ENCODE peak calls at places on chromosomes 12 and 14, in four cellular contexts. S is IMR-90, E is H1, R is H9. D is an unnamed sample.

GRCh38 chr12:111753144-111753881 is 13.4 kb upstream of the ALDH2 start:
- DNase-seq in R (peak; percentile 80), E (no peak), S (peak; percentile 61), D (peak; percentile 71)

GRCh38 chr14:102985665-102986064 is 63.2 kb downstream of the AMN start:
- DNase-seq in E (no peak), S (no peak), R (no peak), D (no peak)

GRCh38 chr12:110247340-110248095 is 33.5 kb upstream of the ATP2A2 start:
- DNase-seq in R (no peak), E (no peak), S (no peak), D (no peak)

GRCh38 chr12:4587108-4587507 is 25.1 kb downstream of the DYRK4 start:
- DNase-seq in S (no peak), R (peak; percentile 82), E (no peak), D (peak; percentile 57)

GRCh38 chr12:78793491-78793890 is 71.1 kb upstream of the SYT1 start:
- DNase-seq in S (peak; percentile 3), E (no peak), R (no peak), D (no peak)

GRCh38 chr14:79383031-79383430 is 828.3 kb downstream of the DIO2 start:
- DNase-seq in R (no peak), S (no peak), E (no peak), D (no peak)

GRCh38 chr12:112463478-112463877 is 44.7 kb downstream of the PTPN11 start:
- DNase-seq in R (no peak), S (no peak), E (no peak), D (no peak)

GRCh38 chr14:30553311-30553989 is 5.5 kb upstream of the G2E3 start:
- DNase-seq in S (peak; percentile 78), E (no peak), R (no peak), D (no peak)

GRCh38 chr14:89428556-89429196 is 11.6 kb upstream of the FOXN3 start:
- DNase-seq in S (peak; percentile 22), R (peak; percentile 64), E (no peak), D (peak; percentile 52)

GRCh38 chr14:74555476-74556050 is 56.5 kb downstream of the LTBP2 start:
- DNase-seq in E (no peak), R (no peak), S (no peak), D (no peak)

GRCh38 chr12:31727197-31727596 is 1.6 kb downstream of the AMN1 start:
- DNase-seq in S (no peak), E (no peak), R (no peak), D (no peak)

GRCh38 chr12:117231750-117232149 is 41.5 kb upstream of the FBXO21 start:
- DNase-seq in S (no peak), R (no peak), E (no peak), D (peak; percentile 36)

GRCh38 chr12:65334534-65334933 is 56.1 kb downstream of the MSRB3 start:
- DNase-seq in E (no peak), S (peak; percentile 32), R (no peak), D (no peak)

GRCh38 chr12:45828402-45828801 is 98.9 kb downstream of the ARID2 start:
- DNase-seq in S (no peak), E (no peak), R (no peak), D (no peak)

GRCh38 chr12:18074001-18074400 is 16.0 kb downstream of the RERGL start:
- DNase-seq in R (no peak), S (no peak), E (no peak), D (no peak)

GRCh38 chr14:64008016-64008415 is 155.2 kb downstream of the SYNE2 start:
- DNase-seq in E (no peak), S (no peak), R (no peak), D (no peak)

GRCh38 chr14:73467377-73467776 is 9.0 kb upstream of the NUMB start:
- DNase-seq in S (peak; percentile 59), E (no peak), R (no peak), D (no peak)

GRCh38 chr14:62694075-62694474 is 351.2 kb downstream of the KCNH5 start:
- DNase-seq in E (no peak), R (no peak), S (peak; percentile 99), D (no peak)

GRCh38 chr12:20127401-20127800 is 240.9 kb upstream of the PDE3A start:
- DNase-seq in E (no peak), S (no peak), R (no peak), D (no peak)

GRCh38 chr12:75378354-75378753 is 12.5 kb upstream of the GLIPR1L2 start:
- DNase-seq in S (peak; percentile 68), R (no peak), E (no peak), D (no peak)

GRCh38 chr12:17326649-17327048 is 720.7 kb upstream of the LMO3 start:
- DNase-seq in R (no peak), S (no peak), E (no peak), D (peak; percentile 94)

GRCh38 chr14:77457115-77457521 is 283 bp downstream of the VIPAS39 start:
- DNase-seq in E (no peak), S (peak; percentile 40), R (no peak), D (no peak)

GRCh38 chr12:26021534-26021933 is 63.1 kb downstream of the RASSF8 start:
- DNase-seq in R (no peak), E (no peak), S (no peak), D (no peak)

GRCh38 chr12:51976376-51977160 is 25.1 kb downstream of the ACVR1B start:
- DNase-seq in E (no peak), R (no peak), S (peak; percentile 50), D (peak; percentile 37)

GRCh38 chr14:78498062-78498595 is 328.0 kb downstream of the NRXN3 start:
- DNase-seq in S (no peak), E (no peak), R (no peak), D (no peak)

GRCh38 chr12:6335451-6336078 is 6.3 kb downstream of the TNFRSF1A start:
- DNase-seq in S (peak; percentile 88), R (peak; percentile 79), E (no peak), D (peak; percentile 82)

GRCh38 chr12:98397323-98398105 is 117.9 kb upstream of the TMPO start:
- DNase-seq in E (peak; percentile 64), S (peak; percentile 71), R (peak; percentile 90), D (peak; percentile 89)

GRCh38 chr12:69028941-69029729 is 96.2 kb upstream of the CPM start:
- DNase-seq in S (no peak), R (no peak), E (no peak), D (no peak)

GRCh38 chr14:32332415-32333116 is 3.5 kb downstream of the AKAP6 start:
- DNase-seq in R (no peak), S (no peak), E (no peak), D (no peak)

DNA sequence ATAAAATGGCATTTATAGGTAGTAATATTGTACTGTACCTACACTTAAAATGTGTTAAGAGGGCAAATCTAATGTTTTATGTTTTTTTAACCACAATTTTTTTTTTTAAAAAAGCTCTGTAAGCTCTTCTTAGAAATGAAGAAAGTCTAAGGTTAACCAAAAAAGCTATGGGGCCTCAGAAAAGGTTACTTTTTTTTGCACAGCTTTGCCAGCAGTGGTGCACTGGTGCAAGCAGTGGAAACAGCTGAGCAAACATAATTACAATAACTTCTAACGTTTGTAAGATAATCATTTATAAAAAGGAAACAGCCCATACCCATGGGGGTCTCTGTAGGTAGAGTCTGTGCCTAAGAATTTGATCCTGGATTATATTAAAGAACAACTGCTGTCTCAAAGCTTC is 85.1 kb upstream of the NID2 start:
- DNase-seq in R (no peak), E (no peak), S (no peak), D (no peak)
- H2BK5ac ChIP-seq in R (no peak overlapping the region), E (no peak overlapping the region), S (no peak overlapping the region), D (no peak overlapping the region)

GRCh38 chr12:10153271-10154144 is 18.4 kb downstream of the OLR1 start:
- DNase-seq in R (peak; percentile 89), S (peak; percentile 63), E (peak; percentile 61), D (peak; percentile 88)

GRCh38 chr12:10154145-10154496 is 17.8 kb downstream of the OLR1 start:
- DNase-seq in S (no peak), E (no peak), R (no peak), D (no peak)

GRCh38 chr12:10160659-10161386 is 11.1 kb downstream of the OLR1 start:
- DNase-seq in E (no peak), S (no peak), R (no peak), D (no peak)

GRCh38 chr12:10163084-10163483 is 8.8 kb downstream of the OLR1 start:
- DNase-seq in S (no peak), R (no peak), E (no peak), D (no peak)

DNA sequence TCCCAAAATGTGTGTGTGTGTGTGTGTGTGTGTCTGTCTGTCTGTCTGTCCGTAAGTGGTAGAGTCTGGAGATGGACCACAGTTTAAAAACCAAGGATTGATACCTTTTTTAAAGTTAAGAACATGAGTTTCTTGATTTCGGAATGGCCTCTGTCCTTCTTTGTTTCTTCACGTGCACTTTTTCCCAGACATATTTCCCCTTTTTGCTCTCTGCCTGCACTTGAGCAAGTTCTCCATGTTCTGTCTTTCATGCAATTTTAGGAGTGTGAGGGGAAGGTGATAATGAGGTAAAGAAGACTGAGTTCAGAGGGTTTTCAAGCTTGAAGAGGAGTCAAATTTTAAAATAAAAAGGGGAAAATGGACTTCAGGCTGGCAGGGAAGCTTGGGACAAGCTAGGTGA is 12.7 kb downstream of the OLR1 start:
- DNase-seq in S (no peak), E (no peak), R (no peak), D (no peak)
- H4K5ac ChIP-seq in S (no peak overlapping the region), E (no peak overlapping the region), R (no peak overlapping the region), D (no peak overlapping the region)

GRCh38 chr14:23365353-23366162 is 586 bp upstream of the EFS start:
- DNase-seq in E (no peak), R (no peak), S (peak; percentile 5), D (peak; percentile 61)

GRCh38 chr14:23366163-23366921 is 1.4 kb upstream of the EFS start:
- DNase-seq in E (no peak), R (peak; percentile 92), S (peak; percentile 72), D (peak; percentile 97)

GRCh38 chr14:23362200-23362599 is 2.8 kb downstream of the EFS start:
- DNase-seq in E (no peak), S (peak; percentile 45), R (no peak), D (peak; percentile 44)

GRCh38 chr14:23364604-23365352 is at the start of gene EFS:
- DNase-seq in R (peak; percentile 58), E (no peak), S (peak; percentile 18), D (peak; percentile 90)

GRCh38 chr14:23364164-23364571 is 804 bp downstream of the EFS start:
- DNase-seq in R (peak; percentile 70), E (no peak), S (no peak), D (peak; percentile 86)
- H2BK5ac ChIP-seq in R (no peak overlapping the region), E (peak overlapping the region; percentile 68), S (peak overlapping the region; percentile 73), D (peak overlapping the region; percentile 54)

GRCh38 chr12:92221916-92222315 is 76.3 kb upstream of the BTG1 start:
- DNase-seq in E (no peak), R (no peak), S (no peak), D (no peak)

GRCh38 chr12:92226961-92227360 is 81.3 kb upstream of the BTG1 start:
- DNase-seq in R (no peak), E (no peak), S (no peak), D (no peak)

GRCh38 chr12:92224685-92225331 is 79.2 kb upstream of the BTG1 start:
- DNase-seq in S (peak; percentile 71), E (no peak), R (no peak), D (peak; percentile 31)

DNA sequence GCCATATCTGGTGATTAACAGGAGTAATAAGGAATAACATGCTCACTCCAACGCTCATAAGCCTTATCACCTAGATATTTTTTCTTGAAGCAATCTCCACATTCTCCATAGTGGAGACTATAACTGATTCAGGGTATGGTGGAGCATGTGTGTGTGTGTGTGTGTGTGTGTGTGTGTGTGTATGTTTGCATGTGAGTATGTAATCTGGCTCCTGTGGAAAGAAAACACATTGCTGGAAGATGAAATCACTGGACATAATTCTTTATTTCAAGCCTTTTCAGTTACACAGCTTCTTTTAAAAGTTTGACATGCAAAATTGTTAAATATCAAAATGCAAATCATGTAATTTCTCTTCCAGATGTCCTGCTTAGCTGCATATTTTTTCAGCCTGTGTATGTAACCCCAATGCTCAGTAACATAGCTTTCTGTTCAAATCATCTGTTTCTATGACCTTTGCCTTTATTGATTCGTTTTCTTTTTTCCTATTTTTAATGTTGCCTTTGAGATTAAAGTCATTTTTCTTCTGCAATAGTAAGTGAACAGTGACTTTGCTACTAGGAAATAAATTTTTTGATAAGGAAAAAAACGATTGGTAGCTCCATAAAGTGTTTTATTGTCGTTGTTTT is 80.5 kb upstream of the BTG1 start:
- DNase-seq in S (peak; percentile 28), E (no peak), R (no peak), D (no peak)
- H4K5ac ChIP-seq in S (no peak overlapping the region), E (no peak overlapping the region), R (no peak overlapping the region), D (no peak overlapping the region)

D was measured in mesendoderm.